ENCODE peak calls at places on chromosomes 4 and X, in eight cellular contexts. G is Peyer's patch, W is suprapubic skin, Z is tibial nerve, U is esophagus squamous epithelium, E is body of pancreas, T is prostate gland, B is NB4. O is an unnamed sample.

GRCh38 chr4:94577136-94577535 is 125.4 kb downstream of the PDLIM5 start:
- DNase-seq in W (no peak), G (no peak), T (no peak), B (no peak), U (no peak), Z (no peak), E (peak), O (no peak)

GRCh38 chr4:1979477-1980196 is 29.1 kb downstream of the NELFA start:
- DNase-seq in T (no peak), E (no peak), Z (no peak), U (no peak), W (no peak), G (no peak), B (no peak), O (no peak)

GRCh38 chr4:20430555-20430954 is 178.8 kb downstream of the SLIT2 start:
- DNase-seq in E (no peak), G (peak), B (no peak), Z (no peak), W (no peak), T (no peak), U (no peak), O (no peak)

GRCh38 chr4:120829113-120829831 is 93.3 kb downstream of the PRDM5 start:
- DNase-seq in W (no peak), G (no peak), Z (no peak), E (no peak), U (no peak), B (no peak), T (no peak), O (no peak)

GRCh38 chr4:96162631-96163030 is 322.7 kb downstream of the PDHA2 start:
- DNase-seq in W (no peak), T (no peak), G (no peak), B (no peak), U (no peak), E (no peak), Z (no peak), O (no peak)

GRCh38 chrX:48083212-48083611 is 11.8 kb upstream of the ZNF630 start:
- DNase-seq in W (no peak), Z (peak), G (peak), T (peak), U (no peak), B (peak), E (peak), O (peak)

GRCh38 chr4:121191351-121191750 is 27.2 kb upstream of the TNIP3 start:
- DNase-seq in B (no peak), U (no peak), T (no peak), Z (no peak), G (no peak), E (no peak), W (no peak), O (no peak)

GRCh38 chr4:119781044-119781443 is 152.4 kb upstream of the PDE5A start:
- DNase-seq in G (no peak), W (no peak), E (no peak), T (no peak), B (no peak), U (no peak), Z (no peak), O (no peak)

GRCh38 chr4:174357321-174357720 is 73.6 kb downstream of the CEP44 start:
- DNase-seq in E (no peak), G (no peak), T (no peak), B (peak), Z (no peak), U (no peak), W (no peak), O (no peak)

GRCh38 chr4:148441986-148442829 is at the start of gene NR3C2:
- DNase-seq in T (peak), Z (peak), E (peak), G (peak), U (peak), W (peak), B (peak), O (peak)

GRCh38 chrX:64204252-64204651 is 1.3 kb downstream of the AMER1 start:
- DNase-seq in E (peak), U (no peak), G (peak), T (peak), B (no peak), Z (peak), W (no peak), O (no peak)

GRCh38 chrX:26613951-26614350 is 398.0 kb downstream of the MAGEB5 start:
- DNase-seq in E (no peak), U (no peak), W (no peak), T (no peak), G (no peak), Z (no peak), B (no peak), O (no peak)

GRCh38 chr4:87502580-87503238 is 26.5 kb downstream of the SPARCL1 start:
- DNase-seq in B (no peak), G (no peak), E (no peak), T (peak), W (no peak), Z (no peak), U (no peak), O (no peak)

GRCh38 chr4:7939377-7940108 is at the start of gene AFAP1:
- DNase-seq in W (peak), U (no peak), E (peak), T (peak), G (peak), Z (peak), B (no peak), O (peak)
- TF ChIP-seq POLR2A in W (peak), U (peak), E (peak), T (peak), G (peak), Z (peak), B (no peak), O (peak)

GRCh38 chr4:150078041-150078995 is at the start of gene DCLK2:
- DNase-seq in U (no peak), W (peak), T (peak), E (peak), G (peak), Z (peak), B (peak), O (peak)
- TF ChIP-seq POLR2A in U (no peak), W (no peak), T (no peak), E (no peak), G (no peak), Z (peak), B (no peak), O (peak)

GRCh38 chr4:139556071-139556734 is at the start of gene SETD7:
- DNase-seq in U (peak), T (peak), W (peak), G (peak), B (peak), Z (peak), E (peak), O (peak)

GRCh38 chr4:139555705-139556070 is 331 bp downstream of the SETD7 start:
- DNase-seq in T (peak), U (no peak), E (peak), Z (peak), B (no peak), G (peak), W (peak), O (no peak)

GRCh38 chr4:139553751-139554670 is 2.0 kb downstream of the SETD7 start:
- DNase-seq in E (no peak), Z (no peak), G (no peak), U (no peak), W (no peak), T (no peak), B (no peak), O (no peak)

GRCh38 chr4:139554726-139555072 is 1.3 kb downstream of the SETD7 start:
- DNase-seq in T (no peak), G (no peak), W (no peak), Z (no peak), U (no peak), B (no peak), E (no peak), O (no peak)

DNA sequence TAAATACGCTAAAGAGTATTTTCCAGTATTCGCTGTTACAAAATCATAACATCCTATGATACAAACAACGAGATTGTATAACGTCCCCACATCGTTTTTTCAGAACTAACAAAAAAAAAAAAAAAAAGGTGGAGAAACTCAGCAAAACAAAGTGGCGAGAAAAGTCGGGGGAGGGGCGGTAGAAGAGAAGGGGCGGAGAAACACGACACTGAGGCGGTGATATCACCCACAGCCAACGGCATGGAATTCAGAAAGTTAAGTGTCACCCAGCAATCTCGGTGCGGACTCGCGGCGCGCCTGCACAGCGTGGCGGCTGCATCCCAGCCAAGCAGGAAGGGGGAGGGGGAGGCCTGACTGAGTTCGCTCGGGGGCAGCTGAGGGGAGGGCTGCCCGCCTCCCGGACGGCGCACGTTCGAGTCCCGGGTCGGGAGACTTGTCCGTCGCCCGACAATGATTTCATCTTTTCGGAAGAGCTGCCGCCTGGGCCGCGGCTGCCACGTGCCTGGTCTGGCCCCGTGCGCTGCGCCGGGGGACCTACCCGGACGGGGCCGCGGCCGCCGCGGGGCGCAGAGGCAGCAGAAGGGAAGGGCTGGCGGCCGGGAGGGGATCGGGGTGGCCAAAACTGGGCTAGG is 830 bp downstream of the SETD7 start:
- DNase-seq in G (peak), W (peak), U (peak), E (peak), Z (peak), B (peak), T (peak), O (peak)
- TF ChIP-seq POLR2A in G (peak), W (peak), U (peak), E (peak), Z (peak), B (peak), T (peak), O (peak)

DNA sequence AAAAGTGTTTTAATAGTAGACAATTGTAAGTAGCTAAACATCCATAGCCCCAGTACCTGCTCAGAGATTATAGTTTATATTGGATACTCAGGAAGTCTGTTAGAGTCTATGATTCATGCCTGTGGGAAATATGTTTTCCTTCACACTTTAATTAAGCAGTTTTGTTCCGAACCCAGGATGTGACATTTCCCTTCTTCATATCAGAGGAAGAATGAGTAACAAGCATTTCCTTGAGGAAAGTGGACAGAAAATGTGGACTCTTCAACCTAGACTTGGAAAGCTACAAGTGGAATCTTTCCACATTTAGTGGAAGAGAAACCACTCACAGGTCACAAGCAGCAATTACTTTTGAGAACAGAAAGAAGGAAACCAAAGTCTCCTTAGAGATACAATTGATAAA is 419.4 kb downstream of the C4orf33 start:
- DNase-seq in T (no peak), G (no peak), E (no peak), W (no peak), U (no peak), Z (no peak), B (no peak), O (no peak)
- TF ChIP-seq POLR2A in T (no peak), G (no peak), E (no peak), W (no peak), U (no peak), Z (no peak), B (no peak), O (no peak)

GRCh38 chrX:24024819-24025740 is 1.9 kb downstream of the KLHL15 start:
- DNase-seq in Z (peak), B (peak), G (peak), T (peak), W (peak), E (peak), U (peak), O (peak)
- TF ChIP-seq POLR2A in Z (peak), B (peak), G (peak), T (peak), W (no peak), E (peak), U (peak), O (peak)

DNA sequence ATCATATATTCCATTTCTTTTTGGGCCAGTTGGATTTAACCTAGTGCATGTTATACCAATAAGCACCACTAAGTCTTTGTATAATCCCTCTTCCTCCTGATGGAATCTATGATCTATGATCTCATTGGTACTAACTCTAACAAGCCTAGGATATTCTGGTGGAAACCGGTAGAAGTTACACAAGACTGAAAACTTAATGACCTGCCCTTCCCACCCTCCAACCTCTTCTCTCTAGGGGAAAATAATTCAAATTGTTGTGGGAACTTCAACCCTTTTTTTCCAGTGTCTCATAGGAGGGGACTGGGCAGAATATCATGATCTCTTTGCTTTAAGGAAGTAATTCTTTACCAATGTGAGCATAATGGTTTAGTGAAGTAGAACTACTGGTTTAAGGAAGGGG is 289.5 kb upstream of the BOD1L1 start:
- DNase-seq in G (no peak), U (no peak), W (no peak), T (no peak), E (no peak), Z (no peak), B (no peak), O (no peak)
- TF ChIP-seq POLR2A in G (no peak), U (no peak), W (no peak), T (no peak), E (no peak), Z (no peak), B (no peak), O (no peak)

DNA sequence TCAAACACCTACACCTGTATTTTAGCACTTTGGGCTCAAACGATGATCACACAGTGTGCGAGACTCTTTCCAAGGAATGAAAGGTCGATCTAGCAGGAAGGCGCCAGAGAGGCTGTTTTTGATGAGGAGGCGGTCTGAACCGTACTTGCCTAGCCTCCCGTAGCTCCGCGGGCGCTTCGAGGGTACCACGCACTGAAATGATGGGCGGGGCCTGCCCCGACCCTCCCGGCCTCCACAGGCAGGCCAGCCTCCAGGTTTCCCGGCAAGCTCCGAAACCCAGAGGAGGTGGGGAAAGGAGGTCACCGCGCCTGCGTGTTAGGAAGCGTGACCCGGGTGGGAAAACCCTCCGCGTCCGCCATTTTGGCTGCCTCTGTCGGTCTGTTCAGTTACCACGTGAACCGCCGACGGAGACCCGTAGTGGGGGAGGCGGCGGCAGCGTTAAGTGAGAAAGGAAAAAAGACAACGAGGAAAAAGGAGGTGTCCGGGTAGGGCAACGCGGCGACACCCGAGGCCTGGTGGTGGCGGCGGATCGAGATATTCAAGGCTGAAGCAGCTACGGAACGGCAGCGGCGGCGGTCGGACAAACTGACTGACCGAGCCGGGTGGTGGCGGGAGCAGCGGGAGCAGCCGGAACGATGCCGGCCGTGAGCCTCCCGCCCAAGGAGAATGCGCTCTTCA is at the start of gene NAA15:
- DNase-seq in Z (peak), G (peak), E (peak), B (peak), U (peak), T (peak), W (peak), O (peak)
- TF ChIP-seq POLR2A in Z (peak), G (peak), E (peak), B (peak), U (peak), T (peak), W (no peak), O (peak)

GRCh38 chrX:24343719-24344118 is 16.7 kb upstream of the SUPT20HL1 start:
- DNase-seq in B (no peak), W (no peak), T (no peak), Z (no peak), E (no peak), G (no peak), U (no peak), O (no peak)

GRCh38 chrX:24350217-24350616 is 10.2 kb upstream of the SUPT20HL1 start:
- DNase-seq in W (no peak), U (no peak), Z (no peak), G (no peak), T (no peak), B (no peak), E (no peak), O (no peak)

DNA sequence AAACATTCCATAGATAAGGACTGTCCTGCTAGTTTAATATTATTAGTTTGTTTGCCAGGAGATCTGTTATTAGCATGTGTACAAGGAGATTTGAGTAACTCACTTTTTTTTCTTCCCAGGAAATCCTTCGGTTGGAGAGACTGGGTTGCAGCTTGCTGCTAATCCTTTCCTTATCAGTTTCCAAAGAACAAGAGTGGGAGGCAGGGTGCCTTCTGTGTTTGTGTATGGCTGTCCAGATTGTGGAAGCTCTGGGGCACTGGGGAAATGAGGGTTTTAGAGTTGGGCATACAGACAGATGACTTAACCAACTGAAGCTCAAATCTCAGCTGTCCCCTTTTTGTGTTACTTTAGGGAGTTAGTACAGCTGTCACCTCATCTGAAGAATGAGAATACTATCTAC is 12.6 kb upstream of the SUPT20HL1 start:
- DNase-seq in E (no peak), B (no peak), Z (no peak), G (no peak), U (no peak), T (no peak), W (no peak), O (no peak)
- TF ChIP-seq POLR2A in E (no peak), B (no peak), Z (no peak), G (no peak), U (no peak), T (no peak), W (no peak), O (no peak)

GRCh38 chr4:189500970-189501369 is 439.7 kb upstream of the FRG1 start:
- DNase-seq in G (no peak), T (no peak), U (no peak), B (no peak), Z (no peak), E (no peak), W (no peak), O (no peak)

GRCh38 chr4:189497996-189498395 is 442.7 kb upstream of the FRG1 start:
- DNase-seq in U (no peak), Z (no peak), B (no peak), W (no peak), G (no peak), E (no peak), T (no peak), O (no peak)

GRCh38 chr4:189502841-189503240 is 437.8 kb upstream of the FRG1 start:
- DNase-seq in U (no peak), E (no peak), G (no peak), Z (no peak), W (no peak), B (no peak), T (no peak), O (no peak)

DNA sequence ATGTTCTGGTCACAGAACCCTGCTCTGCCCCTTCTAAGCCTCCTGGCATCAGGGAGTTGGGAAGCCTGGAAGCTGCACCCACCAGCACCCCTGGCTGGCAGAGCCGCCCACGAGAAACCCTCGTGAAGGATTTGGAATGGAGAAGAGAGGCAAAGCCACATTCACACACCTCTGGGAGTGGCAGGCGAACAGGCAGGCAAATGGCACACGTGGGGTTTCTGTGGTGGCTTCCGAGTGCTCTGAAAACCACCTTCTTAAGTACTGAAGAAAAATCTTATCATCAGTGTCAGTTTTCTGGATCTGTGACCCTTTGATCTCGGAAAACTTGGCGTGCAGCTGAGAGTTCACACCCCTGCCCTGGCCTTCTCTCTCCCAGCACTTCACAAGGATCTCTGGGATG is 442.2 kb upstream of the FRG1 start:
- DNase-seq in U (no peak), Z (no peak), W (no peak), B (no peak), T (no peak), G (no peak), E (no peak), O (no peak)
- TF ChIP-seq POLR2A in U (no peak), Z (no peak), W (no peak), B (no peak), T (no peak), G (no peak), E (no peak), O (no peak)